ENCODE peak calls at places on chromosomes 16 and 17, in eight cellular contexts. V, B, P, O, X, E, R and J are unnamed samples.

GRCh38 chr16:12758031-12758669 is 45.5 kb downstream of the CPPED1 start:
- ATAC-seq in V (no peak), B (no peak), P (no peak), O (no peak), X (no peak), E (no peak), R (peak), J (no peak)

GRCh38 chr16:50692999-50693781 is at the start of gene NOD2:
- ATAC-seq in V (peak), B (peak), P (peak), O (peak), X (peak), E (peak), R (peak), J (peak)

GRCh38 chr17:66945451-66945850 is 19.1 kb upstream of the CACNG4 start:
- ATAC-seq in V (no peak), B (no peak), P (no peak), O (no peak), X (no peak), E (peak), R (no peak), J (peak)

GRCh38 chr16:8355714-8356113 is 234.6 kb downstream of the TMEM114 start:
- ATAC-seq in V (no peak), B (no peak), P (no peak), O (no peak), X (no peak), E (no peak), R (no peak), J (no peak)

GRCh38 chr17:32943647-32944191 is 15.8 kb downstream of the TMEM98 start:
- ATAC-seq in V (no peak), B (no peak), P (peak), O (no peak), X (no peak), E (peak), R (no peak), J (no peak)

GRCh38 chr16:13529193-13529982 is 390.6 kb upstream of the ERCC4 start:
- ATAC-seq in V (no peak), B (no peak), P (no peak), O (no peak), X (no peak), E (no peak), R (no peak), J (no peak)

GRCh38 chr17:15432807-15433547 is 34.4 kb downstream of the CDRT4 start:
- ATAC-seq in V (no peak), B (no peak), P (peak), O (no peak), X (no peak), E (no peak), R (peak), J (no peak)

GRCh38 chr16:87322833-87323726 is 5.9 kb upstream of the C16orf95 start:
- ATAC-seq in V (no peak), B (no peak), P (no peak), O (no peak), X (no peak), E (no peak), R (no peak), J (no peak)

GRCh38 chr16:25896412-25896811 is 204.7 kb downstream of the HS3ST4 start:
- ATAC-seq in V (no peak), B (no peak), P (no peak), O (no peak), X (no peak), E (peak), R (no peak), J (no peak)